ENCODE peak calls at places on chromosomes 11 and 22, in four cellular contexts. O is AG04449, F is GM10248, Z is EL. L is an unnamed sample.

GRCh38 chr11:128726464-128727139 is 32.7 kb downstream of the FLI1 start:
- DNase-seq in Z (no peak), O (no peak), F (peak), L (peak)

GRCh38 chr11:65439331-65440181 is 17.0 kb downstream of the NEAT1 start:
- DNase-seq in O (no peak), F (no peak), Z (peak), L (peak)

GRCh38 chr22:40436460-40437431 is 66.4 kb downstream of the SGSM3 start:
- DNase-seq in O (no peak), Z (peak), F (peak), L (peak)

GRCh38 chr11:76501526-76501925 is 56.7 kb downstream of the EMSY start:
- DNase-seq in F (no peak), Z (no peak), O (no peak), L (no peak)

GRCh38 chr22:49724030-49724892 is 103.4 kb downstream of the BRD1 start:
- DNase-seq in Z (no peak), O (no peak), F (no peak), L (no peak)

GRCh38 chr11:69943066-69943465 is 123.8 kb upstream of the FGF3 start:
- DNase-seq in Z (no peak), F (no peak), O (no peak), L (no peak)

GRCh38 chr11:131254254-131254653 is 116.2 kb upstream of the NTM start:
- DNase-seq in Z (no peak), F (no peak), O (no peak), L (no peak)

GRCh38 chr22:25655536-25655935 is 86.5 kb upstream of the MYO18B start:
- DNase-seq in O (no peak), F (no peak), Z (no peak), L (no peak)

GRCh38 chr11:4181780-4182721 is 87.5 kb downstream of the RRM1 start:
- DNase-seq in O (no peak), F (peak), Z (peak), L (peak)

L was measured in MM.1S.